ENCODE peak calls at places on chromosomes 7 and 10, in five cellular contexts. G is B cell; T is neural crest cell; Y is activated naive CD8-positive, alpha-beta T cell treated with anti-CD3 and anti-CD28 coated beads, Interleukin-2, amount 50 U/mL, for 24 hours; Q is CD8-positive, alpha-beta memory T cell. F is an unnamed sample.

GRCh38 chr10:47039558-47039905 is 128.3 kb downstream of the PTPN20 start:
- DNase-seq in Q (no peak), G (no peak), Y (no peak), T (no peak), F (no peak)

GRCh38 chr7:21412953-21413352 is 14.9 kb upstream of the SP4 start:
- DNase-seq in Q (no peak), G (no peak), Y (no peak), T (no peak), F (no peak)

GRCh38 chr7:154871928-154872750 is 130.8 kb downstream of the PAXIP1 start:
- DNase-seq in T (no peak), Q (peak), G (no peak), Y (no peak), F (no peak)

GRCh38 chr7:120717166-120717565 is 140.8 kb downstream of the TSPAN12 start:
- DNase-seq in Q (no peak), T (no peak), G (no peak), Y (no peak), F (no peak)

GRCh38 chr7:88276605-88277153 is 30.0 kb downstream of the STEAP4 start:
- DNase-seq in Y (no peak), G (no peak), Q (no peak), T (no peak), F (no peak)

GRCh38 chr10:3783721-3784432 is 1.1 kb downstream of the KLF6 start:
- DNase-seq in T (no peak), G (peak), Y (no peak), Q (peak), F (peak)

GRCh38 chr10:122786269-122786668 is 59.4 kb downstream of the CUZD1 start:
- DNase-seq in Y (no peak), Q (no peak), G (no peak), T (peak), F (no peak)

GRCh38 chr7:69049341-69049740 is 548.9 kb upstream of the AUTS2 start:
- DNase-seq in T (no peak), G (no peak), Q (no peak), Y (no peak), F (no peak)

GRCh38 chr7:100811480-100811879 is 15.8 kb downstream of the EPHB4 start:
- DNase-seq in Q (no peak), Y (no peak), T (no peak), G (no peak), F (no peak)

GRCh38 chr7:30159698-30160143 is 24.9 kb downstream of the MTURN start:
- DNase-seq in G (peak), Y (peak), T (no peak), Q (no peak), F (no peak)

GRCh38 chr10:17835688-17836087 is 26.5 kb downstream of the MRC1 start:
- DNase-seq in T (no peak), Y (no peak), G (no peak), Q (no peak), F (no peak)

GRCh38 chr7:78139335-78139734 is 340.8 kb downstream of the PHTF2 start:
- DNase-seq in G (no peak), T (no peak), Y (no peak), Q (no peak), F (peak)

GRCh38 chr7:114151777-114152176 is 233.0 kb upstream of the PPP1R3A start:
- DNase-seq in Y (no peak), T (no peak), G (no peak), Q (no peak), F (no peak)

GRCh38 chr7:80781146-80781545 is 137.7 kb downstream of the SEMA3C start:
- DNase-seq in G (no peak), Y (no peak), Q (no peak), T (no peak), F (no peak)

GRCh38 chr10:118409295-118409694 is 67.2 kb upstream of the FAM204A start:
- DNase-seq in Y (no peak), G (no peak), T (no peak), Q (no peak), F (no peak)

GRCh38 chr10:131206136-131206995 is 105.2 kb downstream of the TCERG1L start:
- DNase-seq in G (no peak), Y (no peak), Q (no peak), T (no peak), F (no peak)

GRCh38 chr7:73707045-73707631 is 12.3 kb downstream of the STX1A start:
- DNase-seq in T (no peak), Y (no peak), G (peak), Q (no peak), F (peak)

GRCh38 chr10:86443936-86444335 is 77.3 kb upstream of the GRID1 start:
- DNase-seq in T (no peak), Y (no peak), G (no peak), Q (no peak), F (no peak)